ENCODE peak calls at places on chromosome 18, in five cellular contexts. E is RPMI8226, J is T-helper 1 cell, O is occipital lobe, L is ecto neural progenitor cell. T is an unnamed sample.

GRCh38 chr18:79506191-79507075 is 110.7 kb downstream of the NFATC1 start:
- DNase-seq in J (no peak), L (no peak), E (no peak), O (no peak), T (peak)

GRCh38 chr18:58502628-58503027 is 126.3 kb downstream of the ALPK2 start:
- DNase-seq in J (no peak), L (no peak), O (no peak), E (peak), T (no peak)

GRCh38 chr18:32424696-32425095 is 46.0 kb downstream of the GAREM1 start:
- DNase-seq in E (no peak), L (no peak), J (no peak), O (no peak), T (peak)

GRCh38 chr18:74529378-74529777 is 4.9 kb upstream of the CNDP1 start:
- DNase-seq in O (no peak), J (no peak), L (no peak), E (no peak), T (no peak)

GRCh38 chr18:79571221-79572092 is 108.1 kb upstream of the CTDP1 start:
- DNase-seq in J (no peak), L (no peak), O (no peak), E (no peak), T (no peak)

GRCh38 chr18:31581498-31582197 is 10.0 kb upstream of the TTR start:
- DNase-seq in J (no peak), L (no peak), O (no peak), E (no peak), T (peak)

GRCh38 chr18:58670561-58671121 is 624 bp upstream of the MALT1 start:
- DNase-seq in O (no peak), L (no peak), E (no peak), J (no peak), T (peak)

GRCh38 chr18:37385846-37386435 is 179.7 kb downstream of the CELF4 start:
- DNase-seq in J (peak), L (no peak), O (no peak), E (peak), T (no peak)

GRCh38 chr18:2302628-2303516 is 268.4 kb downstream of the METTL4 start:
- DNase-seq in O (no peak), E (no peak), L (no peak), J (no peak), T (peak)

GRCh38 chr18:35443434-35443833 is 54.3 kb downstream of the INO80C start:
- DNase-seq in L (no peak), O (no peak), J (no peak), E (no peak), T (no peak)

T was measured in astrocyte.